ENCODE peak calls at places on chromosomes 12 and 14, in six cellular contexts. K is NCI-H146, X is NCI-H1105 treated with DMSO at 0.1 percent for 48 hours, S is mucosa of descending colon, W is NCI-H524, Y is astrocyte. Z is an unnamed sample.

GRCh38 chr12:57483466-57483865 is 3.8 kb upstream of the ARHGAP9 start:
- DNase-seq in K (no peak), X (no peak), S (no peak), W (no peak), Y (peak; percentile 80), Z (no peak)

GRCh38 chr12:125206757-125207156 is 141.5 kb downstream of the AACS start:
- DNase-seq in K (no peak), X (no peak), S (no peak), W (no peak), Y (no peak), Z (no peak)

GRCh38 chr14:94379291-94380224 is 8.8 kb downstream of the SERPINA1 start:
- DNase-seq in K (no peak), X (no peak), S (no peak), W (no peak), Y (no peak), Z (no peak)

GRCh38 chr12:69239922-69240624 is 704 bp downstream of the CPSF6 start:
- DNase-seq in K (peak; percentile 77), X (peak; percentile 57), S (peak; percentile 74), W (peak; percentile 40), Y (peak; percentile 3), Z (peak; percentile 85)

GRCh38 chr14:101862711-101863110 is 101.2 kb downstream of the PPP2R5C start:
- DNase-seq in K (no peak), X (no peak), S (no peak), W (no peak), Y (peak; percentile 64), Z (no peak)

GRCh38 chr12:116244001-116244400 is 33.5 kb downstream of the MED13L start:
- DNase-seq in K (no peak), X (no peak), S (no peak), W (no peak), Y (peak; percentile 29), Z (no peak)

GRCh38 chr14:102554835-102555819 is 37.3 kb upstream of the RCOR1 start:
- DNase-seq in K (peak; percentile 78), X (no peak), S (peak; percentile 77), W (peak; percentile 34), Y (no peak), Z (peak; percentile 93)

GRCh38 chr12:63823040-63823439 is 21.5 kb upstream of the SRGAP1 start:
- DNase-seq in K (no peak), X (no peak), S (no peak), W (no peak), Y (no peak), Z (no peak)

GRCh38 chr14:80291099-80291498 is 79.8 kb upstream of the DIO2 start:
- DNase-seq in K (no peak), X (no peak), S (no peak), W (no peak), Y (peak; percentile 13), Z (no peak)

GRCh38 chr14:91258021-91258618 is 13.6 kb upstream of the GPR68 start:
- DNase-seq in K (no peak), X (no peak), S (no peak), W (no peak), Y (peak; percentile 85), Z (no peak)

GRCh38 chr12:30200864-30201263 is 417.1 kb upstream of the TMTC1 start:
- DNase-seq in K (no peak), X (no peak), S (no peak), W (peak; percentile 6), Y (no peak), Z (no peak)

GRCh38 chr12:25368542-25368941 is 117.8 kb upstream of the KRAS start:
- DNase-seq in K (no peak), X (no peak), S (no peak), W (no peak), Y (no peak), Z (no peak)

GRCh38 chr12:125533434-125534029 is 468.3 kb downstream of the AACS start:
- DNase-seq in K (peak; percentile 34), X (peak; percentile 67), S (no peak), W (peak; percentile 44), Y (no peak), Z (peak; percentile 96)

GRCh38 chr12:6943387-6943718 is 263 bp upstream of the RNU7-1 start:
- DNase-seq in K (peak; percentile 98), X (peak; percentile 93), S (peak; percentile 76), W (peak; percentile 91), Y (peak; percentile 93), Z (peak; percentile 96)

GRCh38 chr14:102933618-102934231 is 11.3 kb downstream of the AMN start:
- DNase-seq in K (no peak), X (no peak), S (peak; percentile 37), W (no peak), Y (no peak), Z (no peak)

GRCh38 chr12:104494137-104494815 is 37.5 kb downstream of the CHST11 start:
- DNase-seq in K (no peak), X (no peak), S (no peak), W (no peak), Y (no peak), Z (no peak)

GRCh38 chr12:97275261-97276197 is 187.1 kb upstream of the RMST start:
- DNase-seq in K (peak; percentile 86), X (no peak), S (no peak), W (no peak), Y (no peak), Z (peak; percentile 57)

GRCh38 chr12:15856097-15856982 is 25.8 kb upstream of the STRAP start:
- DNase-seq in K (peak; percentile 48), X (peak; percentile 48), S (no peak), W (peak; percentile 49), Y (peak; percentile 29), Z (peak; percentile 78)

GRCh38 chr12:66725031-66725430 is 46.2 kb upstream of the GRIP1 start:
- DNase-seq in K (no peak), X (no peak), S (no peak), W (no peak), Y (no peak), Z (no peak)

GRCh38 chr12:56188786-56189335 is 422 bp downstream of the SMARCC2 start:
- DNase-seq in K (peak; percentile 75), X (peak; percentile 21), S (no peak), W (peak; percentile 35), Y (no peak), Z (peak; percentile 85)

GRCh38 chr12:69062838-69063237 is 129.9 kb upstream of the CPM start:
- DNase-seq in K (no peak), X (no peak), S (no peak), W (no peak), Y (no peak), Z (no peak)

GRCh38 chr12:18546399-18546798 is 191.4 kb downstream of the PLCZ1 start:
- DNase-seq in K (no peak), X (peak; percentile 65), S (no peak), W (no peak), Y (peak; percentile 59), Z (no peak)

GRCh38 chr14:69424139-69424923 is 25.8 kb downstream of the SLC39A9 start:
- DNase-seq in K (no peak), X (no peak), S (no peak), W (peak; percentile 20), Y (peak; percentile 37), Z (no peak)

GRCh38 chr12:123083661-123084571 is 67.0 kb downstream of the PITPNM2 start:
- DNase-seq in K (no peak), X (no peak), S (no peak), W (no peak), Y (no peak), Z (no peak)

GRCh38 chr14:53715390-53715730 is 241.3 kb downstream of the BMP4 start:
- DNase-seq in K (no peak), X (no peak), S (no peak), W (no peak), Y (peak; percentile 65), Z (no peak)

GRCh38 chr12:116361404-116362223 is 84.1 kb upstream of the MED13L start:
- DNase-seq in K (no peak), X (peak; percentile 83), S (peak; percentile 53), W (peak; percentile 12), Y (no peak), Z (no peak)

GRCh38 chr12:20722142-20722541 is 27.0 kb downstream of the SLCO1C1 start:
- DNase-seq in K (peak; percentile 5), X (no peak), S (no peak), W (no peak), Y (no peak), Z (no peak)

GRCh38 chr14:74637184-74637562 is 25.1 kb upstream of the LTBP2 start:
- DNase-seq in K (no peak), X (no peak), S (no peak), W (peak; percentile 70), Y (no peak), Z (peak; percentile 77)

GRCh38 chr14:26897186-26897585 is 299.4 kb upstream of the NOVA1 start:
- DNase-seq in K (no peak), X (no peak), S (no peak), W (no peak), Y (no peak), Z (no peak)

GRCh38 chr12:2149091-2149490 is 96.3 kb downstream of the CACNA1C start:
- DNase-seq in K (no peak), X (no peak), S (no peak), W (no peak), Y (no peak), Z (no peak)

GRCh38 chr12:24617471-24617870 is 331.4 kb downstream of the BCAT1 start:
- DNase-seq in K (no peak), X (no peak), S (no peak), W (no peak), Y (peak; percentile 62), Z (peak; percentile 68)

GRCh38 chr14:92625213-92625612 is 111.6 kb downstream of the RIN3 start:
- DNase-seq in K (no peak), X (no peak), S (no peak), W (no peak), Y (peak; percentile 98), Z (no peak)

GRCh38 chr14:64628940-64629403 is 75.3 kb upstream of the PLEKHG3 start:
- DNase-seq in K (no peak), X (no peak), S (no peak), W (no peak), Y (peak; percentile 93), Z (peak; percentile 64)

GRCh38 chr12:84632556-84632955 is 280.0 kb downstream of the SLC6A15 start:
- DNase-seq in K (no peak), X (no peak), S (no peak), W (no peak), Y (peak; percentile 78), Z (no peak)

GRCh38 chr12:104790296-104791125 is 167.6 kb downstream of the SLC41A2 start:
- DNase-seq in K (no peak), X (no peak), S (peak; percentile 43), W (no peak), Y (no peak), Z (peak; percentile 92)

GRCh38 chr12:15982471-15982870 is 71.3 kb downstream of the DERA start:
- DNase-seq in K (no peak), X (peak; percentile 12), S (no peak), W (peak; percentile 39), Y (peak; percentile 56), Z (no peak)

GRCh38 chr12:130787445-130788410 is 51.3 kb downstream of the STX2 start:
- DNase-seq in K (no peak), X (no peak), S (no peak), W (no peak), Y (peak; percentile 67), Z (peak; percentile 94)